ENCODE peak calls at places on chromosome 2, in eight cellular contexts. One of them, this sample, is unnamed.

GRCh38 chr2:36663851-36664715 is 32.4 kb upstream of the VIT start:
- DNase-seq in stimulated activated CD8-positive, alpha-beta memory T cell treated with anti-CD3 and anti-CD28 coated beads, Interleukin-12 subunit alpha, Interleukin-12 subunit beta, amount 100 ng/mL, for 1 hour: no peak
- DNase-seq in MV-4-11: peak; percentile 48
- DNase-seq in activated CD4-positive, alpha-beta T cell treated with anti-CD3 and anti-CD28 coated beads for 48 hours: peak; percentile 12
- DNase-seq in left colon: no peak
- DNase-seq in LoVo: peak; percentile 71
- DNase-seq in AG09309: peak; percentile 69
- DNase-seq in iPS-NIHi11: peak; percentile 58
- DNase-seq in this sample: no peak

GRCh38 chr2:127083819-127084503 is 23.0 kb downstream of the BIN1 start:
- DNase-seq in MV-4-11: peak; percentile 68
- DNase-seq in iPS-NIHi11: no peak
- DNase-seq in activated CD4-positive, alpha-beta T cell treated with anti-CD3 and anti-CD28 coated beads for 48 hours: no peak
- DNase-seq in AG09309: peak; percentile 92
- DNase-seq in stimulated activated CD8-positive, alpha-beta memory T cell treated with anti-CD3 and anti-CD28 coated beads, Interleukin-12 subunit alpha, Interleukin-12 subunit beta, amount 100 ng/mL, for 1 hour: no peak
- DNase-seq in LoVo: no peak
- DNase-seq in left colon: no peak
- DNase-seq in this sample: peak; percentile 78

GRCh38 chr2:7014201-7014640 is 97.0 kb downstream of the RNF144A start:
- DNase-seq in stimulated activated CD8-positive, alpha-beta memory T cell treated with anti-CD3 and anti-CD28 coated beads, Interleukin-12 subunit alpha, Interleukin-12 subunit beta, amount 100 ng/mL, for 1 hour: no peak
- DNase-seq in LoVo: no peak
- DNase-seq in iPS-NIHi11: peak; percentile 35
- DNase-seq in AG09309: no peak
- DNase-seq in left colon: peak; percentile 34
- DNase-seq in activated CD4-positive, alpha-beta T cell treated with anti-CD3 and anti-CD28 coated beads for 48 hours: peak; percentile 41
- DNase-seq in MV-4-11: peak; percentile 84
- DNase-seq in this sample: no peak

GRCh38 chr2:3423492-3424170 is 44.1 kb downstream of the TRAPPC12 start:
- DNase-seq in activated CD4-positive, alpha-beta T cell treated with anti-CD3 and anti-CD28 coated beads for 48 hours: peak; percentile 86
- DNase-seq in stimulated activated CD8-positive, alpha-beta memory T cell treated with anti-CD3 and anti-CD28 coated beads, Interleukin-12 subunit alpha, Interleukin-12 subunit beta, amount 100 ng/mL, for 1 hour: peak; percentile 56
- DNase-seq in left colon: peak; percentile 79
- DNase-seq in MV-4-11: peak; percentile 43
- DNase-seq in iPS-NIHi11: peak; percentile 87
- DNase-seq in AG09309: no peak
- DNase-seq in LoVo: peak; percentile 50
- DNase-seq in this sample: peak; percentile 83

GRCh38 chr2:170814551-170815245 is 2.0 kb upstream of the GAD1 start:
- DNase-seq in MV-4-11: no peak
- DNase-seq in activated CD4-positive, alpha-beta T cell treated with anti-CD3 and anti-CD28 coated beads for 48 hours: no peak
- DNase-seq in iPS-NIHi11: no peak
- DNase-seq in stimulated activated CD8-positive, alpha-beta memory T cell treated with anti-CD3 and anti-CD28 coated beads, Interleukin-12 subunit alpha, Interleukin-12 subunit beta, amount 100 ng/mL, for 1 hour: no peak
- DNase-seq in left colon: no peak
- DNase-seq in AG09309: no peak
- DNase-seq in LoVo: no peak
- DNase-seq in this sample: no peak

GRCh38 chr2:70983506-70984227 is 5.2 kb downstream of the ANKRD53 start:
- DNase-seq in stimulated activated CD8-positive, alpha-beta memory T cell treated with anti-CD3 and anti-CD28 coated beads, Interleukin-12 subunit alpha, Interleukin-12 subunit beta, amount 100 ng/mL, for 1 hour: no peak
- DNase-seq in LoVo: no peak
- DNase-seq in left colon: no peak
- DNase-seq in activated CD4-positive, alpha-beta T cell treated with anti-CD3 and anti-CD28 coated beads for 48 hours: no peak
- DNase-seq in AG09309: no peak
- DNase-seq in MV-4-11: no peak
- DNase-seq in iPS-NIHi11: no peak
- DNase-seq in this sample: no peak

GRCh38 chr2:120770176-120770575 is 34.5 kb downstream of the GLI2 start:
- DNase-seq in iPS-NIHi11: no peak
- DNase-seq in stimulated activated CD8-positive, alpha-beta memory T cell treated with anti-CD3 and anti-CD28 coated beads, Interleukin-12 subunit alpha, Interleukin-12 subunit beta, amount 100 ng/mL, for 1 hour: no peak
- DNase-seq in activated CD4-positive, alpha-beta T cell treated with anti-CD3 and anti-CD28 coated beads for 48 hours: no peak
- DNase-seq in LoVo: no peak
- DNase-seq in MV-4-11: no peak
- DNase-seq in left colon: no peak
- DNase-seq in AG09309: no peak
- DNase-seq in this sample: peak; percentile 7

GRCh38 chr2:181146171-181146570 is 165.8 kb downstream of the UBE2E3 start:
- DNase-seq in stimulated activated CD8-positive, alpha-beta memory T cell treated with anti-CD3 and anti-CD28 coated beads, Interleukin-12 subunit alpha, Interleukin-12 subunit beta, amount 100 ng/mL, for 1 hour: no peak
- DNase-seq in LoVo: no peak
- DNase-seq in activated CD4-positive, alpha-beta T cell treated with anti-CD3 and anti-CD28 coated beads for 48 hours: no peak
- DNase-seq in AG09309: no peak
- DNase-seq in left colon: no peak
- DNase-seq in iPS-NIHi11: no peak
- DNase-seq in MV-4-11: no peak
- DNase-seq in this sample: no peak

GRCh38 chr2:203623616-203624015 is 82.8 kb upstream of the CD28 start:
- DNase-seq in LoVo: no peak
- DNase-seq in activated CD4-positive, alpha-beta T cell treated with anti-CD3 and anti-CD28 coated beads for 48 hours: no peak
- DNase-seq in stimulated activated CD8-positive, alpha-beta memory T cell treated with anti-CD3 and anti-CD28 coated beads, Interleukin-12 subunit alpha, Interleukin-12 subunit beta, amount 100 ng/mL, for 1 hour: no peak
- DNase-seq in iPS-NIHi11: no peak
- DNase-seq in left colon: no peak
- DNase-seq in AG09309: no peak
- DNase-seq in MV-4-11: peak; percentile 17
- DNase-seq in this sample: no peak

This sample was measured in left ventricle myocardium superior.